ENCODE peak calls at places on chromosomes 12 and 14, in four cellular contexts. S, E, R and U are unnamed samples.

GRCh38 chr12:105860556-105861207 is 278.1 kb downstream of the NUAK1 start:
- DNase-seq in S (no peak), R (no peak), E (no peak), U (peak; percentile 19)

GRCh38 chr14:21852061-21852664 is 178.5 kb upstream of the OR4E1 start:
- DNase-seq in R (no peak), S (no peak), E (no peak), U (peak; percentile 47)

GRCh38 chr12:8077207-8077606 is 4.9 kb upstream of the NECAP1 start:
- DNase-seq in E (no peak), R (no peak), S (no peak), U (no peak)

GRCh38 chr12:27177716-27178115 is 66.4 kb upstream of the STK38L start:
- DNase-seq in E (no peak), S (no peak), R (no peak), U (no peak)

GRCh38 chr14:81562818-81563217 is 29.2 kb upstream of the SEL1L start:
- DNase-seq in E (no peak), R (no peak), S (no peak), U (no peak)

GRCh38 chr12:128325646-128326045 is 58.7 kb downstream of the TMEM132C start:
- DNase-seq in R (no peak), E (no peak), S (no peak), U (no peak)

GRCh38 chr12:98823012-98823411 is 177.9 kb downstream of the APAF1 start:
- DNase-seq in S (no peak), R (no peak), E (no peak), U (peak; percentile 13)

GRCh38 chr12:55725556-55725955 is 3.3 kb downstream of the CD63 start:
- DNase-seq in E (no peak), S (no peak), R (no peak), U (no peak)

GRCh38 chr14:93940437-93940836 is 13.3 kb downstream of the FAM181A start:
- DNase-seq in S (no peak), E (no peak), R (no peak), U (no peak)

GRCh38 chr14:54291491-54292191 is 105.2 kb upstream of the CDKN3 start:
- DNase-seq in S (no peak), R (no peak), E (no peak), U (peak; percentile 98)

GRCh38 chr14:32472081-32472480 is 143.0 kb downstream of the AKAP6 start:
- DNase-seq in E (no peak), R (no peak), S (no peak), U (no peak)
- TF ChIP-seq ESRRA in E (no peak), R (no peak), S (no peak), U (no peak)

DNA sequence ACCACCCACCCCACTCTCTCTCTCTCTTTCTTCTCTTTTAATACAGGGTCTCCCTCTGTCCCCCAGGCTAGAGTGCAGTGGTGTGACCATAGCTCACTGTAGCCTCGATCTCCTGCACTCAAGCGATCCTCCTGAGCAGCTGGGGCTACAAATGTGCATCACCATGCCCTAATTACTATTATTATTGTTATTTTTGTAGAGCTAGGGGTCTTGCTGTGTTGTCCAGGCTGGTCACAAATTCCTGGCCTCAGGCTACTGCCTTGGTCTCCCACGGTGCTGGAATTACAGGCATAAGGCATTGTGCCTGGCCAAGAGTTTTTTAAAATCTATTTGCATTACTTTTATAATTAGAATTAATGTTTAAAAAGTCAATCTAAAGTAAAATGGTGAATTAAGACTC is 23.0 kb upstream of the TUBA1B start:
- DNase-seq in R (no peak), E (no peak), S (no peak), U (no peak)
- TF ChIP-seq REST in R (no peak), E (no peak), S (no peak), U (no peak)

DNA sequence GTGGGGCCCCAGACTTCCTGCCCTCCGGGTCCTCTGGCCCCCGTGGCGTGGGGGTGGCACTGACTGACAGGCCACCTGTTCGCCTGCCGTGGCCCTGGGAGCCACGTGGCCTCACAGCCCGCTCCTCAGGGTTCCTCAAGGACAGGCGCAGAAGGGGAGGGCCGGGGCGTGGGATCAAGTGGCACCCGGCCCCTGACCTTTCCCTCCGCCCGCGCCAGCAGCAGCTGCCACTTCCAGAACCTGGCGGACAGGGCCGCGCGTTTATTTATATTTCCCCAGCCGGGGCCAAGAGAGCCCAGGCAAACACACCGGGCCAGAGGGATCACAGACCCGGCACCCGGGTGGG is 92.6 kb downstream of the RFLNA start:
- DNase-seq in E (no peak), S (no peak), R (no peak), U (peak; percentile 37)
- TF ChIP-seq ESRRA in E (no peak), S (no peak), R (no peak), U (no peak)

GRCh38 chr12:115108129-115109100 is 424.4 kb upstream of the TBX3 start:
- DNase-seq in R (no peak), S (no peak), E (no peak), U (no peak)
- TF ChIP-seq REST in R (no peak), S (no peak), E (no peak), U (no peak)

GRCh38 chr14:27485193-27485592 is 887.4 kb upstream of the NOVA1 start:
- DNase-seq in S (no peak), R (no peak), E (no peak), U (no peak)
- TF ChIP-seq ESRRA in S (no peak), R (no peak), E (no peak), U (no peak)

GRCh38 chr12:114668151-114668891 is 15.7 kb downstream of the TBX3 start:
- DNase-seq in R (peak; percentile 48), E (no peak), S (peak; percentile 94), U (peak; percentile 93)
- TF ChIP-seq REST in R (no peak), E (no peak), S (no peak), U (no peak)

DNA sequence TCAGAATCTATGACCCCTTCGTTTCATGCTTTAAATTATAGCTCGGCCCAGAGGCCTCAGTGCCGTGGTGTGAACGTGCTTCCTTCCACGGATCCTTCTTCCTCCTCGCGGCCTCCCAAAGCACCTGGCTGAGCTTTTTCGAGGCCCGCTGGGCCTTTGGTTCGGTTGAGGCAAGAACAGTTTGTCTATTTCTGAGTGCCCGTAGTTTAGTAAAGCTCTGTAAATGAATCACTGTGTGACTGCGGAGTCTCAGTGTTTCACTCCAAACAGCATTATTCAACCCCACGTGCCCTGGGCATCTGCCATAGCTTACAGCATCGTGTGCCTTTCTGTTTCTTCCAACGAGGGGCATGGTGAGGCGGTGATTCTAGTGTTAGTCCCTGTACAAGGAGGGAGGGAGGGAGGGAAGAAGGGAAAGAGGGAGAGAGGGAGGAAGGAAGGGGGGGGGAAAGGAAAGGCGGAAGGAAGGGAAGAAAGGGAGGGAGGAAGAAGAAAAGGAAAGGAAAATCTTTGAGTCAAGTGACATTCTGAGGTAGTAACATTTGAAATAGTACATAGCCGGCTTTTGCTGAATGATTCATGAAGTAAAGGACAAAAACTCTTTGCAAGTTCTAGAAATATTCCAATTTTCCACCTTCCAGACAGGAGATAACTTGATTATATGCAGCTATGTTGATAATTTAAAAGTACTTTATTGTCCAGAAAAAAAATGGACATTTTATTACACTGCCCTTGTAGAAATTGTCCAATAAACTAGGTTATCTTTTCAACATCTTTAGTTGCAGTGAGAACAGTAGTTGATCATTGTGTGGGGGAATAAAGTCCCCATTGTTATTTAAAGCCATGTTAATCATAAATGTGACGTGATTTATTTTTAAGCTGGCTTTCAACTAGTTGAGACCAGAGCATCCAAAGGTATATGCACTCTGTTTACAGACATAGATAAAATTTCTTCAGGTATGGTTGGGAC is 1.2 kb upstream of the TRIM9 start:
- DNase-seq in E (no peak), R (no peak), S (peak; percentile 10), U (no peak)
- TF ChIP-seq ESRRA in E (no peak), R (no peak), S (no peak), U (no peak)

DNA sequence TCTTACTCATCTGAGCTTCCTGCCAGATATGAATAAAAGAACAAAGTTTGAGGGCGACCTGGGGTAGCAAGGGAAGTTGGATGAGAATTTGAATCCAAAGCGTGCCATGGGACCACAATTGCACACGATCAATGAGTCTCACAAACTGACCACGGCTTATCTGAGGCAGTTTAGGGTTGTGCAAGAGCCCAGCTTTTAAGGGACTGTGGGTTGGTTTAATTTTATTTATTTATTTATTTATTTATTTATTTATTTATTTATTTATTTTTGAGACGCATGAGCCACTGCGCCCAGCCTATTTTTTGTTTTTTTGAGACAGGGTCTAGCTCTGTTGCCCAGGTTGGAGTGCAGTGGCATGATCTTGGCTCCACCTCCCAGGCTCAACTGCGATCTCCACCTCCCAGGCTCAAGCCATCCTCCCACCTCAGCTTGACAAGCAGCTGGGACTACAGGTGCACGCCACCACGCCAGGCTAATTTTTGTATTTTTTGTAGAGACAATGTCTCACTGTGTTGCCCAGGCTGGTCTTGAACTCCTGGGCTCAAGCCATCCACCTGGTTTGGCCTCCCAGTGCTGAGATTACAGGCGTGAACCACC is 1.1 kb downstream of the AMDHD1 start:
- DNase-seq in E (no peak), S (no peak), R (no peak), U (no peak)
- TF ChIP-seq REST in E (no peak), S (no peak), R (no peak), U (no peak)

GRCh38 chr12:49244161-49244560 is 20.7 kb upstream of the TUBA1C start:
- DNase-seq in R (no peak), E (no peak), S (no peak), U (no peak)
- TF ChIP-seq ESRRA in R (no peak), E (no peak), S (no peak), U (no peak)